ENCODE peak calls at places on chromosomes 3 and 15, in five cellular contexts. One of them, this sample, is unnamed.
A peak's percentile ranks its signal among the peaks of the same experiment; 100 is the strongest.

GRCh38 chr15:101372960-101373525 is 78.0 kb upstream of the SNRPA1 start:
- DNase-seq in lower leg skin: peak; percentile 68
- DNase-seq in glutamatergic neuron: no peak
- DNase-seq in HL-60: no peak
- DNase-seq in hepatocyte: no peak
- DNase-seq in this sample: no peak

GRCh38 chr3:139534992-139535879 is 4.3 kb downstream of the RBP1 start:
- DNase-seq in HL-60: no peak
- DNase-seq in lower leg skin: no peak
- DNase-seq in glutamatergic neuron: peak; percentile 53
- DNase-seq in hepatocyte: peak; percentile 75
- DNase-seq in this sample: no peak

GRCh38 chr3:159586587-159587202 is 401.9 kb upstream of the IL12A start:
- DNase-seq in lower leg skin: no peak
- DNase-seq in glutamatergic neuron: peak; percentile 62
- DNase-seq in hepatocyte: peak; percentile 32
- DNase-seq in HL-60: no peak
- DNase-seq in this sample: peak; percentile 64

GRCh38 chr3:140758791-140759444 is 81.1 kb downstream of the TRIM42 start:
- DNase-seq in HL-60: no peak
- DNase-seq in glutamatergic neuron: no peak
- DNase-seq in lower leg skin: no peak
- DNase-seq in hepatocyte: no peak
- DNase-seq in this sample: no peak

GRCh38 chr15:75420698-75421097 is 30.8 kb downstream of the SIN3A start:
- DNase-seq in lower leg skin: no peak
- DNase-seq in glutamatergic neuron: no peak
- DNase-seq in hepatocyte: no peak
- DNase-seq in HL-60: no peak
- DNase-seq in this sample: no peak

GRCh38 chr3:120855665-120856437 is 52.2 kb upstream of the STXBP5L start:
- DNase-seq in glutamatergic neuron: no peak
- DNase-seq in lower leg skin: no peak
- DNase-seq in hepatocyte: peak; percentile 5
- DNase-seq in HL-60: no peak
- DNase-seq in this sample: no peak

GRCh38 chr3:62376187-62376720 is 2.9 kb upstream of the FEZF2 start:
- DNase-seq in glutamatergic neuron: no peak
- DNase-seq in lower leg skin: no peak
- DNase-seq in hepatocyte: no peak
- DNase-seq in HL-60: no peak
- DNase-seq in this sample: no peak

GRCh38 chr3:32440481-32441350 is 49.1 kb downstream of the CMTM7 start:
- DNase-seq in HL-60: no peak
- DNase-seq in hepatocyte: no peak
- DNase-seq in lower leg skin: peak; percentile 49
- DNase-seq in glutamatergic neuron: no peak
- DNase-seq in this sample: no peak

GRCh38 chr15:38624248-38625214 is 59.9 kb upstream of the RASGRP1 start:
- DNase-seq in hepatocyte: no peak
- DNase-seq in lower leg skin: no peak
- DNase-seq in HL-60: no peak
- DNase-seq in glutamatergic neuron: no peak
- DNase-seq in this sample: no peak

GRCh38 chr3:112776836-112777235 is 69.8 kb downstream of the CD200R1L start:
- DNase-seq in lower leg skin: no peak
- DNase-seq in HL-60: no peak
- DNase-seq in hepatocyte: no peak
- DNase-seq in glutamatergic neuron: no peak
- DNase-seq in this sample: no peak

GRCh38 chr15:59553879-59554735 is 57.5 kb upstream of the GCNT3 start:
- DNase-seq in hepatocyte: peak; percentile 54
- DNase-seq in lower leg skin: no peak
- DNase-seq in HL-60: no peak
- DNase-seq in glutamatergic neuron: no peak
- DNase-seq in this sample: peak; percentile 19

GRCh38 chr3:38985581-38985980 is 66.2 kb downstream of the SCN11A start:
- DNase-seq in glutamatergic neuron: no peak
- DNase-seq in lower leg skin: no peak
- DNase-seq in hepatocyte: no peak
- DNase-seq in HL-60: no peak
- DNase-seq in this sample: no peak

GRCh38 chr3:44467241-44467640 is 10.2 kb downstream of the ZNF445 start:
- DNase-seq in hepatocyte: no peak
- DNase-seq in lower leg skin: no peak
- DNase-seq in glutamatergic neuron: no peak
- DNase-seq in HL-60: no peak
- DNase-seq in this sample: no peak

DNA sequence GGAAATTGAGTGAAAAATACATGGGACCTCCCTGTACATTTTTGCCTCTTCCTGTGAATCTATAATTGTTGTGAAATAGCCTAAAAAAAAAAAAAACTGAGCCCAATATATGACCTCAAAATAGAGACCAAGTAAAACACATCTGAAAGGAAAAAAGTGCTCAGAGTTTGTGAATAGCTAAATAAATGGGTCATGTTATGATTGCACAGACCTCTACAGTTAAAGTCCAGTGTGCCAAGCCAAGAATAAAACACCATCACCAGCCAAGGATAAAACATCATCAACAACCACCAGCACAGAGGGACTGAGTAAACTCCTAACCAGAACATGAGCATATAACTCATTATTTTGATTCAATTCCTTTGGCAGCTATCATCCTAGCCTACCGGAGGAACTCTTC is 115.6 kb upstream of the AGTR1 start:
- DNase-seq in lower leg skin: no peak
- DNase-seq in HL-60: no peak
- DNase-seq in hepatocyte: no peak
- DNase-seq in glutamatergic neuron: no peak
- DNase-seq in this sample: no peak
- TF ChIP-seq CTCF in lower leg skin: no peak
- TF ChIP-seq CTCF in HL-60: no peak
- TF ChIP-seq CTCF in hepatocyte: no peak
- TF ChIP-seq CTCF in glutamatergic neuron: no peak
- TF ChIP-seq CTCF in this sample: no peak

DNA sequence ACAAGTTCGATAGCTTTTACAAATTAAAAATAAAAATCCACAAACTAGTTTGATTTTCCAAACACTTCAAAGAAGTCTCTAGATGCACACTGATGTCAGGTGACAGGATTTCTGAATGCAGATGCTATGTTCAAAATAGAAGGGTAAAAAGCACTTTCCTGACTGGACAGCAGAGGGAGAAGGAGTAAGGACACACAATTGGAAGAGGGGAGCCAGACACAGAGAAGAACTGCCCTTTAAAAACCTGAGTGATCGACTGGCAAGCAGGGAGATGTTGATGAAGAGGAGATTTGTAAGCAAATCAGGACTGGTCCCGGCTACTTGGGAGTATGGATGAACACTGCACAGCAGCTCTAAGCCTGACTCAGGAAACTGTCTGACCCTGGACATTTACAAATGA is 612.8 kb downstream of the MAGI1 start:
- DNase-seq in lower leg skin: no peak
- DNase-seq in HL-60: no peak
- DNase-seq in hepatocyte: peak; percentile 22
- DNase-seq in glutamatergic neuron: no peak
- DNase-seq in this sample: peak; percentile 20
- TF ChIP-seq CTCF in lower leg skin: no peak
- TF ChIP-seq CTCF in HL-60: no peak
- TF ChIP-seq CTCF in hepatocyte: peak; percentile 40
- TF ChIP-seq CTCF in glutamatergic neuron: peak; percentile 41
- TF ChIP-seq CTCF in this sample: no peak

GRCh38 chr3:97969541-97969940 is 2.7 kb downstream of the RIOX2 start:
- DNase-seq in glutamatergic neuron: no peak
- DNase-seq in HL-60: no peak
- DNase-seq in lower leg skin: no peak
- DNase-seq in hepatocyte: no peak
- DNase-seq in this sample: no peak

GRCh38 chr3:97970929-97971460 is 1.2 kb downstream of the RIOX2 start:
- DNase-seq in glutamatergic neuron: no peak
- DNase-seq in hepatocyte: no peak
- DNase-seq in HL-60: peak; percentile 5
- DNase-seq in lower leg skin: no peak
- DNase-seq in this sample: no peak

GRCh38 chr3:97970131-97970530 is 2.1 kb downstream of the RIOX2 start:
- DNase-seq in HL-60: no peak
- DNase-seq in lower leg skin: no peak
- DNase-seq in hepatocyte: no peak
- DNase-seq in glutamatergic neuron: no peak
- DNase-seq in this sample: no peak

GRCh38 chr3:97972976-97973375 is 745 bp upstream of the RIOX2 start:
- DNase-seq in hepatocyte: no peak
- DNase-seq in HL-60: no peak
- DNase-seq in glutamatergic neuron: no peak
- DNase-seq in lower leg skin: no peak
- DNase-seq in this sample: no peak

GRCh38 chr3:97971679-97972567 is at the start of gene RIOX2:
- DNase-seq in lower leg skin: peak; percentile 93
- DNase-seq in HL-60: peak; percentile 74
- DNase-seq in hepatocyte: peak; percentile 87
- DNase-seq in glutamatergic neuron: peak; percentile 63
- DNase-seq in this sample: peak; percentile 62
- TF ChIP-seq CTCF in lower leg skin: no peak
- TF ChIP-seq CTCF in HL-60: no peak
- TF ChIP-seq CTCF in hepatocyte: no peak
- TF ChIP-seq CTCF in glutamatergic neuron: no peak
- TF ChIP-seq CTCF in this sample: no peak

DNA sequence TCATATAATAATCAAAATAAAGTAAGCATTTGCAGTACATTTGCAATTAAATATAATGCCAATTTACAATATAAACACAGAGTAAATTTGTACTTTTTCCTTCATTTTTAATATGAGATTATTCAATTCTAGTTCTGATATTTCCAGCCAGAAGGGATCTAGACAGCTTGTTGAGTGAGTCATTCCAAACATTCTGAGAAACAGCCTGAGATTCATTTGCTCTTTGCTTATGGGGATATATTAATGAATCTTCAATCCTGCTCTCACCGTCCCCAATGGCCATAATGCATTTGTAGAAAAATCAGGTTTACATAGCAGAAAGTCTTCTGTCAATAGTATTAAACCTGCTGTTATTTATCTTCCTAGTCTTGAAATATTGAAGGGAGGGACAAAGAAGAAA is 554.2 kb downstream of the TUSC7 start:
- DNase-seq in HL-60: no peak
- DNase-seq in hepatocyte: no peak
- DNase-seq in glutamatergic neuron: no peak
- DNase-seq in lower leg skin: no peak
- DNase-seq in this sample: no peak
- TF ChIP-seq CTCF in HL-60: no peak
- TF ChIP-seq CTCF in hepatocyte: no peak
- TF ChIP-seq CTCF in glutamatergic neuron: no peak
- TF ChIP-seq CTCF in lower leg skin: no peak
- TF ChIP-seq CTCF in this sample: no peak

GRCh38 chr3:103992469-103992868 is 1374.2 kb upstream of the ALCAM start:
- DNase-seq in HL-60: no peak
- DNase-seq in glutamatergic neuron: no peak
- DNase-seq in lower leg skin: no peak
- DNase-seq in hepatocyte: no peak
- DNase-seq in this sample: no peak

DNA sequence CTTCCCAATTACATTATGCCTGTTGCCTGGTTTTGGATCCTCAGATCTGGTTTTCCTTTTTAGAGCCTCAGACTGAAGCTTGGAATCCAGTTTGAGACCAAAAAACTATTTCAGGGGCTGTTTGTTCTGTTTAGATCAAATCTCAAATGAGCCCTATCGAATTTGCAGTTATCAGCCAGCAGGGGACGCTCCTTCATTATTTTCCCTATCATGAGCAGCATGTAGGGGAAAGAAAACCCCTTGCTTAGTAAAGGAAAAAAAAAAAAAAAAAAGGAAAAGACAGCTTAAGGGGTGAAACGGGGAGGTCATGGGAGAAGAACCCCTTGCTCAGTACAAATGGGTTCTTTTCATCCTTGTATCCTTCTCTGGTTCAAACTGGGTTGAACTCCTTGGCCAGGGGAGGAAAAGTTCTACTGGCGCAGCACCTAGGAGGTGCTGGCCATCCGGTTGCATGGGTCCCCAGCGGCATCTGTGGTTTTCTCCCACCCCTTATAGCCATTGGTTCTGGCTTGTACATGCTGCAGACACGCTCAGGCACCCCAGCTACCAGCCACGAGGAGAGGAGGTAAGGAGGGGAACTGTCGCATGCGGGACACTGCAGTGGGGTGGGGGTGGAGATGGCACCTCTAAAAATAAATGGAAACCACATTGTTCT is 1375.1 kb upstream of the ALCAM start:
- DNase-seq in HL-60: no peak
- DNase-seq in lower leg skin: no peak
- DNase-seq in hepatocyte: no peak
- DNase-seq in glutamatergic neuron: no peak
- DNase-seq in this sample: peak; percentile 30
- TF ChIP-seq CTCF in HL-60: peak; percentile 50
- TF ChIP-seq CTCF in lower leg skin: no peak
- TF ChIP-seq CTCF in hepatocyte: peak; percentile 34
- TF ChIP-seq CTCF in glutamatergic neuron: peak; percentile 67
- TF ChIP-seq CTCF in this sample: peak; percentile 78

DNA sequence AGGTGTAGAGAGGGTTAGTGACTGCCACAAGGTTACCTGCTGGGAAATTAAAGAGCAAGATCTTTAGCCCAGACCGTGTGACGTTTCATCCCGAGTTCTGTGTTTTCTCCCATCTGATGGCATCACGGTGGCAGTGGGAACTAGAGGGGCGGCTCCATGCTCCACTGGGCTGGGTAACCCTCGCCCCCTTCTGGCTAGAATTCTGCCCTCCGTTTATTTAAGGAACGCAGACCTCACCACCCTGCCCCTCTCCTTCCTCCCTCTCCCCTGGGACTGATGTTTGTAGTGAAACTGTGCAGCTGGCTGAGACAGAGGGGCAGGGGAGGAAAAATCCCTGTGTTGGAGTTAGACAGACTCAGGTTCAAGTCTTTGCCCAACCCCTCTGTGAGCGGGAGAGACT is 65.6 kb downstream of the ITGA11 start:
- DNase-seq in glutamatergic neuron: no peak
- DNase-seq in lower leg skin: no peak
- DNase-seq in HL-60: no peak
- DNase-seq in hepatocyte: no peak
- DNase-seq in this sample: no peak
- TF ChIP-seq CTCF in glutamatergic neuron: no peak
- TF ChIP-seq CTCF in lower leg skin: no peak
- TF ChIP-seq CTCF in HL-60: no peak
- TF ChIP-seq CTCF in hepatocyte: no peak
- TF ChIP-seq CTCF in this sample: no peak

GRCh38 chr15:29821416-29822099 is 710 bp downstream of the TJP1 start:
- DNase-seq in HL-60: no peak
- DNase-seq in hepatocyte: peak; percentile 92
- DNase-seq in glutamatergic neuron: peak; percentile 75
- DNase-seq in lower leg skin: peak; percentile 92
- DNase-seq in this sample: peak; percentile 75
- TF ChIP-seq CTCF in HL-60: no peak
- TF ChIP-seq CTCF in hepatocyte: peak; percentile 28
- TF ChIP-seq CTCF in glutamatergic neuron: no peak
- TF ChIP-seq CTCF in lower leg skin: no peak
- TF ChIP-seq CTCF in this sample: no peak

GRCh38 chr15:73608475-73608874 is 24.7 kb downstream of the NPTN start:
- DNase-seq in HL-60: no peak
- DNase-seq in glutamatergic neuron: no peak
- DNase-seq in hepatocyte: no peak
- DNase-seq in lower leg skin: no peak
- DNase-seq in this sample: no peak
- TF ChIP-seq CTCF in HL-60: no peak
- TF ChIP-seq CTCF in glutamatergic neuron: no peak
- TF ChIP-seq CTCF in hepatocyte: no peak
- TF ChIP-seq CTCF in lower leg skin: no peak
- TF ChIP-seq CTCF in this sample: no peak

DNA sequence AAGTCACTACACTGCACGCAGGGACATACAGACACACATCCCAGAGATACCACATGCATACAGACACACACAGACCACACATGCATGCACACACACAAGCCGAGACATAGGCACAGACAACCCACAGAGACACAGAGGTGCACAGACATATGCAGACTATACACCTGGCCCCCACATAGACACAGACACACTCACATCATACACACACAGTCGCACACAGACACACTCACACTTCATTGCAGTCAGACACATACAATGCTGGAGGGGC is 1.2 kb upstream of the MGLL start:
- DNase-seq in glutamatergic neuron: no peak
- DNase-seq in lower leg skin: no peak
- DNase-seq in hepatocyte: no peak
- DNase-seq in HL-60: no peak
- DNase-seq in this sample: no peak
- TF ChIP-seq CTCF in glutamatergic neuron: no peak
- TF ChIP-seq CTCF in lower leg skin: no peak
- TF ChIP-seq CTCF in hepatocyte: no peak
- TF ChIP-seq CTCF in HL-60: no peak
- TF ChIP-seq CTCF in this sample: no peak

This sample was measured in endothelial cell.